ENCODE peak calls at places on chromosome X, in four cellular contexts. One of them, this sample, is unnamed.

GRCh38 chrX:120309873-120310730 is 1.2 kb downstream of the TMEM255A start:
- DNase-seq in choroid plexus epithelial cell: peak
- DNase-seq in A549: peak
- DNase-seq in mucosa of descending colon: no peak
- DNase-seq in this sample: no peak

GRCh38 chrX:37998586-37999267 is 7.6 kb upstream of the SYTL5 start:
- DNase-seq in choroid plexus epithelial cell: peak
- DNase-seq in A549: no peak
- DNase-seq in mucosa of descending colon: no peak
- DNase-seq in this sample: peak

GRCh38 chrX:45191383-45191782 is 9.3 kb downstream of the DIPK2B start:
- DNase-seq in choroid plexus epithelial cell: no peak
- DNase-seq in A549: no peak
- DNase-seq in mucosa of descending colon: no peak
- DNase-seq in this sample: no peak

GRCh38 chrX:54093159-54093558 is 48.9 kb upstream of the PHF8 start:
- DNase-seq in choroid plexus epithelial cell: peak
- DNase-seq in A549: no peak
- DNase-seq in mucosa of descending colon: no peak
- DNase-seq in this sample: no peak

GRCh38 chrX:50680990-50681389 is 133.0 kb downstream of the SHROOM4 start:
- DNase-seq in choroid plexus epithelial cell: peak
- DNase-seq in A549: peak
- DNase-seq in mucosa of descending colon: peak
- DNase-seq in this sample: no peak

GRCh38 chrX:69616520-69617203 is 749 bp downstream of the EDA start:
- DNase-seq in choroid plexus epithelial cell: no peak
- DNase-seq in A549: no peak
- DNase-seq in mucosa of descending colon: peak
- DNase-seq in this sample: no peak

GRCh38 chrX:3939967-3940610 is 226.6 kb upstream of the PRKX start:
- DNase-seq in choroid plexus epithelial cell: peak
- DNase-seq in A549: peak
- DNase-seq in mucosa of descending colon: no peak
- DNase-seq in this sample: peak

GRCh38 chrX:65695849-65696248 is 28.4 kb downstream of the MSN start:
- DNase-seq in choroid plexus epithelial cell: no peak
- DNase-seq in A549: no peak
- DNase-seq in mucosa of descending colon: no peak
- DNase-seq in this sample: no peak

GRCh38 chrX:77597090-77597489 is 149.9 kb downstream of the FGF16 start:
- DNase-seq in choroid plexus epithelial cell: peak
- DNase-seq in A549: peak
- DNase-seq in mucosa of descending colon: no peak
- DNase-seq in this sample: peak

GRCh38 chrX:132489256-132490085 is 633 bp upstream of the MBNL3 start:
- DNase-seq in choroid plexus epithelial cell: peak
- DNase-seq in A549: peak
- DNase-seq in mucosa of descending colon: peak
- DNase-seq in this sample: peak

GRCh38 chrX:99384594-99385374 is 1025.3 kb downstream of the PCDH19 start:
- DNase-seq in choroid plexus epithelial cell: no peak
- DNase-seq in A549: no peak
- DNase-seq in mucosa of descending colon: no peak
- DNase-seq in this sample: no peak

GRCh38 chrX:146906166-146906565 is 91.6 kb upstream of the CXorf51A start:
- DNase-seq in choroid plexus epithelial cell: no peak
- DNase-seq in A549: no peak
- DNase-seq in mucosa of descending colon: no peak
- DNase-seq in this sample: no peak

DNA sequence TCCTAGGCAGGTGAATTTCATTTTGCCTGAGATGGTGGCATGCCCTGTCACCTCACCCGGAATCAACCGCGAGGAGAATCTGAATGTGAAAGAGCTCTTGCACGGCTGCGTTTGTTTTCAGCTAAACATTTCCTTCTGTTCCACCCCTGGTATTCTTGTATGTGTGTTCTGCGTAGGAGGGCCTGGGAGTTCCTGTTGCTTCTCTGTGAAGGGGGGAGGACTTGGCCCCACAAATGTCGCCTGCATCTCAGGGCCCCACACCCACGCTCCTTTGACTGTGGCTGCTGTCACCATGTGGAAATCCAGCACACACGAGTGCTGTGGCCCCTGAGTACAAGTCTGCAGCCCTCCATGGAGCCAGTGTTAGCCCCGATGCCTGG is 45.8 kb upstream of the CLCN4 start:
- DNase-seq in choroid plexus epithelial cell: no peak
- DNase-seq in A549: no peak
- DNase-seq in mucosa of descending colon: no peak
- DNase-seq in this sample: no peak
- TF ChIP-seq CTCF in choroid plexus epithelial cell: no peak
- TF ChIP-seq CTCF in A549: no peak
- TF ChIP-seq CTCF in mucosa of descending colon: no peak
- TF ChIP-seq CTCF in this sample: no peak

GRCh38 chrX:28589048-28589447 is 1.8 kb downstream of the IL1RAPL1 start:
- DNase-seq in choroid plexus epithelial cell: no peak
- DNase-seq in A549: no peak
- DNase-seq in mucosa of descending colon: no peak
- DNase-seq in this sample: no peak
- H3K4me3 ChIP-seq in choroid plexus epithelial cell: peak
- H3K4me3 ChIP-seq in A549: no peak
- H3K4me3 ChIP-seq in mucosa of descending colon: no peak
- H3K4me3 ChIP-seq in this sample: peak

DNA sequence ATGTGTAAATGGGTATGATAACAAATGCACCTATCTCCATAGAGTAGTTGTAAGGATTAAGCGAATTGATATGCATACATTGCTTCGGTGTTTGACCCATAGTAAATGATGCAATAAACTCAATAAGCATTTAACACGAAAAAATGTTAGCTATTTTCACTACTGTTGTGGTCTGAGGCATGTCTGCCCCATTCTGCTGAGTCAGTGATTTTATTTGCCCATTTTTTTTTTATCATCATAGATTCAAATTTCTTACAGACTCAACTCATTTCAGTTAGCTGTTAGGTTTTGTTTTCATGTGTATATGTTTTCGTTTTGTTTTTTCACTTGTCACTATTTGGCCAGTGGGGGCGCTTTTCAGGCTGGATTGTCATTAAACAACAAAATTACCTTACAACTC is 27.8 kb upstream of the ARHGEF9 start:
- DNase-seq in choroid plexus epithelial cell: no peak
- DNase-seq in A549: no peak
- DNase-seq in mucosa of descending colon: no peak
- DNase-seq in this sample: no peak
- TF ChIP-seq CTCF in choroid plexus epithelial cell: no peak
- TF ChIP-seq CTCF in A549: no peak
- TF ChIP-seq CTCF in mucosa of descending colon: no peak
- TF ChIP-seq CTCF in this sample: no peak

DNA sequence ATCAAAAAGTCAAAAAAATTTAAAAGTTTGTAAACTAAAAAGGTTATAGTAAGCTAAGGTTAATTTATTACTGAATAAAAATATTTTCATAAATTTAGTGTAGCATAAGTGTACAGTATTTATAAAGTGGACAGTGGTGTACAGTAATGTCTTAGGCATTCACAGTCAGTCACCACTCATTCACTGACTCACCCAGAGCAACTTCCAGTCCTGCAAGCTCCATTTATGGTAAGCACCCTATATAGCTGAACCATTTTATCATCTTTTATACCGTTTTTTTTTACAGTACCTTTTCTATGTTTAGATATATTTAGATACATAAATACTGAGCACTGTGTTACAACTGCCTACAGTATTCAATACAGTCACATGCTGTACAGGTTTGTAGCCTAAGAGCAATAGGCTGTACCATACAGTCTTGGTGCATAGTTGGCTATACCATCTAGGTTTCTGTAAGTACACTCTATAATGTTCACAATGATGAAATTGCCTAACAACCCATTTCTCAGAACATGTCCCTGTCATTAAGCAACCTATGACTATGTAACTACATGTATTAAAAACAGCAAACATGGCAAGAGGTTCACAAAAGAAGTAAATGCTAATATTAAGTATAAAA is 18.6 kb downstream of the ACSL4 start:
- DNase-seq in choroid plexus epithelial cell: peak
- DNase-seq in A549: peak
- DNase-seq in mucosa of descending colon: no peak
- DNase-seq in this sample: peak
- H3K4me3 ChIP-seq in choroid plexus epithelial cell: no peak
- H3K4me3 ChIP-seq in A549: no peak
- H3K4me3 ChIP-seq in mucosa of descending colon: no peak
- H3K4me3 ChIP-seq in this sample: no peak

This sample was measured in astrocyte of the spinal cord.